ENCODE peak calls at places on chromosome 7, in four cellular contexts. P is NCI-H1092 treated with DMSO at 0.1 percent for 48 hours; Q is activated T-helper 1 cell treated with anti-CD3 and anti-CD28 coated beads, Interleukin-2, amount 50 U/mL, for 16 hours; W is CD8-positive, alpha-beta memory T cell. S is an unnamed sample.

GRCh38 chr7:28955723-28956607 is 2.2 kb downstream of the TRIL start:
- DNase-seq in Q (no peak), W (no peak), P (peak; percentile 77), S (peak; percentile 85)

GRCh38 chr7:36670585-36671431 is 53.5 kb downstream of the AOAH start:
- DNase-seq in W (peak; percentile 65), P (peak; percentile 74), Q (peak; percentile 28), S (peak; percentile 74)

GRCh38 chr7:2732959-2733584 is 45.1 kb downstream of the AMZ1 start:
- DNase-seq in Q (no peak), P (no peak), W (no peak), S (no peak)

GRCh38 chr7:2521952-2522591 is 2.5 kb downstream of the LFNG start:
- DNase-seq in Q (no peak), W (peak; percentile 75), P (no peak), S (no peak)

GRCh38 chr7:24227603-24228359 is 56.2 kb upstream of the NPY start:
- DNase-seq in Q (no peak), W (peak; percentile 1), P (no peak), S (no peak)

GRCh38 chr7:106779877-106780276 is 85.2 kb upstream of the PIK3CG start:
- DNase-seq in P (no peak), Q (no peak), W (no peak), S (peak; percentile 54)

GRCh38 chr7:92798517-92799249 is 37.7 kb downstream of the CDK6 start:
- DNase-seq in P (no peak), W (no peak), Q (no peak), S (no peak)

GRCh38 chr7:29723599-29723998 is 82.7 kb upstream of the WIPF3 start:
- DNase-seq in W (no peak), Q (no peak), P (no peak), S (no peak)

GRCh38 chr7:144024213-144024612 is 24.1 kb downstream of the OR6B1 start:
- DNase-seq in W (no peak), Q (no peak), P (no peak), S (no peak)

GRCh38 chr7:94787285-94787684 is 120.1 kb upstream of the PPP1R9A start:
- DNase-seq in P (no peak), Q (no peak), W (no peak), S (no peak)

GRCh38 chr7:142885311-142886230 is at the start of gene TRPV6:
- DNase-seq in Q (no peak), W (no peak), P (no peak), S (peak; percentile 85)

GRCh38 chr7:45888185-45888992 is at the start of gene IGFBP1:
- DNase-seq in W (no peak), Q (no peak), P (peak; percentile 40), S (peak; percentile 68)

GRCh38 chr7:70703785-70704184 is 428.2 kb upstream of the GALNT17 start:
- DNase-seq in W (no peak), P (no peak), Q (no peak), S (no peak)

GRCh38 chr7:24812313-24812945 is 55.2 kb upstream of the GSDME start:
- DNase-seq in P (peak; percentile 27), W (peak; percentile 21), Q (no peak), S (peak; percentile 79)

GRCh38 chr7:134679006-134679405 is 32.4 kb downstream of the BPGM start:
- DNase-seq in Q (no peak), P (no peak), W (no peak), S (no peak)

GRCh38 chr7:141956084-141956483 is 9.3 kb upstream of the CLEC5A start:
- DNase-seq in W (no peak), P (no peak), Q (no peak), S (no peak)

GRCh38 chr7:65722361-65722792 is 150.5 kb upstream of the VKORC1L1 start:
- DNase-seq in Q (peak; percentile 47), W (peak; percentile 61), P (peak; percentile 64), S (peak; percentile 78)

GRCh38 chr7:75711634-75712494 is 26.9 kb downstream of the HIP1 start:
- DNase-seq in Q (no peak), P (no peak), W (no peak), S (no peak)

GRCh38 chr7:80247144-80247543 is 112.5 kb downstream of the GNAI1 start:
- DNase-seq in Q (no peak), P (no peak), W (no peak), S (no peak)

GRCh38 chr7:66894463-66895080 is 26.5 kb upstream of the TMEM248 start:
- DNase-seq in P (no peak), W (no peak), Q (no peak), S (peak; percentile 59)

GRCh38 chr7:129438839-129439640 is 4.8 kb downstream of the STRIP2 start:
- DNase-seq in P (no peak), Q (no peak), W (no peak), S (no peak)

GRCh38 chr7:2613926-2614613 is 17.7 kb upstream of the TTYH3 start:
- DNase-seq in P (peak; percentile 97), Q (no peak), W (no peak), S (no peak)

GRCh38 chr7:40608321-40609075 is 473.7 kb downstream of the SUGCT start:
- DNase-seq in W (no peak), Q (no peak), P (no peak), S (no peak)

GRCh38 chr7:7399707-7400106 is 136.0 kb downstream of the COL28A1 start:
- DNase-seq in Q (no peak), W (no peak), P (no peak), S (no peak)

GRCh38 chr7:67854236-67854635 is 857.6 kb downstream of the TYW1 start:
- DNase-seq in P (peak; percentile 56), Q (no peak), W (no peak), S (no peak)

GRCh38 chr7:22672892-22673637 is 53.9 kb upstream of the IL6 start:
- DNase-seq in P (no peak), W (no peak), Q (no peak), S (no peak)

GRCh38 chr7:22351878-22352277 is 5.1 kb downstream of the RAPGEF5 start:
- DNase-seq in P (no peak), W (no peak), Q (no peak), S (no peak)

GRCh38 chr7:714251-714671 is 12.2 kb upstream of the DNAAF5 start:
- DNase-seq in P (no peak), W (no peak), Q (no peak), S (no peak)

GRCh38 chr7:11811709-11812108 is 20.3 kb downstream of the THSD7A start:
- DNase-seq in Q (no peak), P (no peak), W (no peak), S (no peak)

GRCh38 chr7:79452032-79452494 is 1.4 kb downstream of the MAGI2 start:
- DNase-seq in Q (no peak), P (peak; percentile 31), W (no peak), S (peak; percentile 70)

GRCh38 chr7:139453673-139454321 is 29.7 kb downstream of the KLRG2 start:
- DNase-seq in P (no peak), Q (no peak), W (no peak), S (no peak)

GRCh38 chr7:142807855-142808460 is 37.2 kb downstream of the PRSS2 start:
- DNase-seq in P (no peak), Q (no peak), W (peak; percentile 65), S (no peak)

GRCh38 chr7:122628651-122629411 is 70.1 kb downstream of the RNF133 start:
- DNase-seq in Q (no peak), P (no peak), W (no peak), S (no peak)

GRCh38 chr7:143323650-143324049 is 7.7 kb downstream of the CLCN1 start:
- DNase-seq in P (no peak), Q (no peak), W (no peak), S (no peak)

GRCh38 chr7:128919881-128920789 is 9.6 kb upstream of the KCP start:
- DNase-seq in Q (no peak), W (no peak), P (no peak), S (no peak)

GRCh38 chr7:3042861-3043489 is 692 bp downstream of the CARD11 start:
- DNase-seq in P (no peak), Q (peak; percentile 30), W (peak; percentile 57), S (peak; percentile 45)

GRCh38 chr7:121019018-121019417 is 30.5 kb downstream of the CPED1 start:
- DNase-seq in W (no peak), Q (no peak), P (no peak), S (no peak)